ENCODE peak calls at places on chromosomes 13 and 19, in ten cellular contexts. C is AG20443; J is frontal cortex; R is NAMALWA; U is activated naive CD4-positive, alpha-beta T cell treated with Interleukin-2 at 50 U/mL for 16 hours; K is SHP77; F is HTR-8/SVneo; Q is activated CD4-positive, alpha-beta T cell treated with anti-CD3 and anti-CD28 coated beads, Interleukin-2, amount 50 U/mL, for 48 hours; T is activated B cell treated with CpG ODN at 0.5 μM for 24 hours; E is GM04504. I is an unnamed sample.

GRCh38 chr19:44737238-44738160 is 11.0 kb upstream of the BCL3 start:
- DNase-seq in F (no peak), K (no peak), T (no peak), Q (no peak), U (no peak), J (no peak), C (no peak), E (no peak), R (no peak), I (no peak)

GRCh38 chr19:2421581-2422306 is 5.6 kb downstream of the TIMM13 start:
- DNase-seq in T (no peak), C (no peak), Q (no peak), J (no peak), U (no peak), F (no peak), K (no peak), R (no peak), E (no peak), I (no peak)

GRCh38 chr13:97141564-97142005 is 80.5 kb upstream of the MBNL2 start:
- DNase-seq in R (peak), E (peak), T (no peak), C (peak), U (peak), J (no peak), Q (peak), K (peak), F (peak), I (peak)

GRCh38 chr13:113410472-113411201 is 42.7 kb downstream of the ADPRHL1 start:
- DNase-seq in J (no peak), U (no peak), R (no peak), C (peak), Q (no peak), K (no peak), F (peak), E (peak), T (no peak), I (no peak)

GRCh38 chr13:106916329-106916728 is 348.4 kb upstream of the ARGLU1 start:
- DNase-seq in Q (no peak), R (no peak), E (no peak), U (no peak), T (no peak), K (no peak), C (peak), J (no peak), F (no peak), I (no peak)

GRCh38 chr19:16436780-16437179 is 35.0 kb downstream of the EPS15L1 start:
- DNase-seq in J (no peak), R (no peak), E (no peak), T (no peak), Q (no peak), U (no peak), C (no peak), K (no peak), F (no peak), I (no peak)

GRCh38 chr13:24165746-24166145 is 5.2 kb downstream of the SPATA13 start:
- DNase-seq in U (no peak), K (no peak), T (no peak), R (no peak), C (peak), Q (no peak), E (no peak), J (no peak), F (no peak), I (no peak)

GRCh38 chr19:18204394-18205179 is 745 bp upstream of the RAB3A start:
- DNase-seq in T (peak), F (peak), R (no peak), Q (peak), J (no peak), K (no peak), E (no peak), C (no peak), U (peak), I (no peak)

GRCh38 chr13:79282976-79283375 is 123.1 kb downstream of the RBM26 start:
- DNase-seq in U (no peak), Q (no peak), T (no peak), J (no peak), C (no peak), E (no peak), K (no peak), F (peak), R (no peak), I (no peak)

GRCh38 chr19:40228371-40228770 is 1.9 kb upstream of the CCNP start:
- DNase-seq in K (no peak), R (no peak), Q (no peak), J (no peak), C (no peak), E (no peak), U (no peak), F (no peak), T (no peak), I (no peak)

GRCh38 chr19:57263244-57263643 is 17.0 kb upstream of the ZNF460 start:
- DNase-seq in F (no peak), J (no peak), U (no peak), T (no peak), E (no peak), Q (no peak), C (no peak), K (no peak), R (no peak), I (no peak)

GRCh38 chr19:48835734-48836088 is 580 bp downstream of the HSD17B14 start:
- DNase-seq in Q (peak), E (peak), F (peak), J (peak), U (peak), K (peak), C (peak), T (peak), R (peak), I (peak)

GRCh38 chr13:40799508-40799907 is 10.1 kb downstream of the SLC25A15 start:
- DNase-seq in U (no peak), E (no peak), C (no peak), F (no peak), K (no peak), T (no peak), J (no peak), R (no peak), Q (no peak), I (no peak)

GRCh38 chr13:27374650-27375049 is 49.8 kb upstream of the GTF3A start:
- DNase-seq in J (peak), C (peak), R (peak), Q (peak), T (no peak), K (peak), U (peak), F (peak), E (peak), I (peak)

GRCh38 chr19:12779162-12779993 is 4.0 kb upstream of the HOOK2 start:
- DNase-seq in K (no peak), Q (no peak), F (no peak), R (no peak), E (no peak), U (no peak), C (peak), J (no peak), T (no peak), I (peak)

GRCh38 chr13:42990147-42990990 is 1.7 kb downstream of the EPSTI1 start:
- DNase-seq in T (no peak), J (no peak), R (peak), Q (no peak), F (no peak), K (no peak), E (no peak), U (no peak), C (peak), I (no peak)

GRCh38 chr19:5125797-5126497 is 157.0 kb downstream of the KDM4B start:
- DNase-seq in T (no peak), K (no peak), J (no peak), F (no peak), Q (no peak), E (peak), C (no peak), R (no peak), U (no peak), I (no peak)

GRCh38 chr19:58538257-58539168 is 5.4 kb upstream of the TRIM28 start:
- DNase-seq in K (no peak), Q (peak), T (no peak), C (peak), E (no peak), F (no peak), R (no peak), U (peak), J (no peak), I (no peak)

GRCh38 chr13:89066868-89067466 is 1395.8 kb downstream of the SLITRK5 start:
- DNase-seq in K (peak), T (no peak), R (peak), U (no peak), C (peak), J (no peak), F (peak), Q (no peak), E (no peak), I (peak)

GRCh38 chr13:77528834-77529500 is 6.5 kb upstream of the SCEL start:
- DNase-seq in F (no peak), K (no peak), C (no peak), U (no peak), Q (no peak), J (no peak), E (no peak), T (no peak), R (no peak), I (no peak)

GRCh38 chr13:50106559-50106958 is 91.3 kb downstream of the KCNRG start:
- DNase-seq in R (peak), T (no peak), C (no peak), K (no peak), U (no peak), Q (no peak), E (no peak), J (no peak), F (no peak), I (no peak)

GRCh38 chr13:42991892-42992584 is at the start of gene EPSTI1:
- DNase-seq in R (peak), T (peak), C (peak), J (no peak), Q (peak), K (no peak), U (peak), E (no peak), F (peak), I (no peak)

GRCh38 chr13:108155185-108156106 is 59.9 kb downstream of the LIG4 start:
- DNase-seq in K (peak), U (peak), J (peak), T (peak), C (peak), Q (peak), F (peak), E (peak), R (peak), I (peak)

GRCh38 chr19:18311495-18311894 is 11.4 kb downstream of the LSM4 start:
- DNase-seq in F (no peak), E (no peak), K (no peak), T (no peak), R (no peak), Q (no peak), J (no peak), C (peak), U (no peak), I (no peak)

GRCh38 chr13:60887711-60888110 is 490.7 kb downstream of the TDRD3 start:
- DNase-seq in Q (no peak), C (no peak), J (no peak), U (no peak), E (no peak), T (no peak), K (no peak), F (no peak), R (no peak), I (no peak)

GRCh38 chr13:24306632-24307031 is 2.7 kb upstream of the C1QTNF9 start:
- DNase-seq in K (no peak), U (no peak), R (no peak), E (peak), J (no peak), T (no peak), Q (no peak), C (peak), F (peak), I (no peak)

GRCh38 chr19:40542197-40542859 is 34.3 kb upstream of the SHKBP1 start:
- DNase-seq in K (peak), R (no peak), F (no peak), E (no peak), Q (no peak), C (peak), T (no peak), J (no peak), U (no peak), I (peak)

GRCh38 chr19:8340341-8341096 is 2.5 kb downstream of the KANK3 start:
- DNase-seq in U (no peak), E (no peak), K (no peak), J (no peak), C (no peak), T (no peak), F (no peak), R (no peak), Q (no peak), I (no peak)

GRCh38 chr19:39413903-39414608 is 1.6 kb downstream of the PLEKHG2 start:
- DNase-seq in J (no peak), F (no peak), T (no peak), U (no peak), C (peak), K (peak), E (no peak), Q (no peak), R (no peak), I (peak)

GRCh38 chr13:100753391-100753790 is 78.8 kb upstream of the TMTC4 start:
- DNase-seq in J (no peak), U (no peak), R (no peak), T (no peak), K (no peak), Q (no peak), F (no peak), C (no peak), E (no peak), I (no peak)

I was measured in G401.